ENCODE peak calls at places on chromosomes 16 and 17, in nine cellular contexts. One of them, this sample, is unnamed.

GRCh38 chr17:40364906-40365305 is 369 bp upstream of the GJD3 start:
- DNase-seq in aorta: no peak
- DNase-seq in fibroblast of lung: no peak
- DNase-seq in HS-27A: no peak
- DNase-seq in Peyer's patch: no peak
- DNase-seq in NCI-H1417: no peak
- DNase-seq in activated CD4-positive, alpha-beta T cell treated with anti-CD3 and anti-CD28 coated beads, Interleukin-2, amount 50 U/mL, for 48 hours: no peak
- DNase-seq in midbrain: no peak
- DNase-seq in HAP-1: no peak
- DNase-seq in this sample: no peak

GRCh38 chr17:38844261-38844757 is 9.2 kb downstream of the RPL23 start:
- DNase-seq in HS-27A: no peak
- DNase-seq in fibroblast of lung: peak
- DNase-seq in activated CD4-positive, alpha-beta T cell treated with anti-CD3 and anti-CD28 coated beads, Interleukin-2, amount 50 U/mL, for 48 hours: no peak
- DNase-seq in midbrain: no peak
- DNase-seq in Peyer's patch: no peak
- DNase-seq in aorta: no peak
- DNase-seq in NCI-H1417: peak
- DNase-seq in HAP-1: no peak
- DNase-seq in this sample: peak

GRCh38 chr16:57998484-57998883 is 2.0 kb downstream of the ZNF319 start:
- DNase-seq in HAP-1: no peak
- DNase-seq in NCI-H1417: no peak
- DNase-seq in fibroblast of lung: peak
- DNase-seq in activated CD4-positive, alpha-beta T cell treated with anti-CD3 and anti-CD28 coated beads, Interleukin-2, amount 50 U/mL, for 48 hours: peak
- DNase-seq in midbrain: no peak
- DNase-seq in HS-27A: no peak
- DNase-seq in Peyer's patch: peak
- DNase-seq in aorta: no peak
- DNase-seq in this sample: no peak

GRCh38 chr17:1379930-1380313 is 20.1 kb downstream of the YWHAE start:
- DNase-seq in fibroblast of lung: no peak
- DNase-seq in activated CD4-positive, alpha-beta T cell treated with anti-CD3 and anti-CD28 coated beads, Interleukin-2, amount 50 U/mL, for 48 hours: peak
- DNase-seq in NCI-H1417: no peak
- DNase-seq in HS-27A: no peak
- DNase-seq in aorta: no peak
- DNase-seq in HAP-1: no peak
- DNase-seq in Peyer's patch: no peak
- DNase-seq in midbrain: no peak
- DNase-seq in this sample: no peak

GRCh38 chr17:42097691-42098661 is at the start of gene ZNF385C:
- DNase-seq in HS-27A: no peak
- DNase-seq in midbrain: no peak
- DNase-seq in aorta: no peak
- DNase-seq in fibroblast of lung: no peak
- DNase-seq in NCI-H1417: peak
- DNase-seq in activated CD4-positive, alpha-beta T cell treated with anti-CD3 and anti-CD28 coated beads, Interleukin-2, amount 50 U/mL, for 48 hours: peak
- DNase-seq in Peyer's patch: no peak
- DNase-seq in HAP-1: peak
- DNase-seq in this sample: peak

GRCh38 chr16:81416749-81417148 is 27.9 kb upstream of the CMIP start:
- DNase-seq in activated CD4-positive, alpha-beta T cell treated with anti-CD3 and anti-CD28 coated beads, Interleukin-2, amount 50 U/mL, for 48 hours: no peak
- DNase-seq in fibroblast of lung: no peak
- DNase-seq in midbrain: no peak
- DNase-seq in Peyer's patch: no peak
- DNase-seq in aorta: no peak
- DNase-seq in HS-27A: no peak
- DNase-seq in NCI-H1417: no peak
- DNase-seq in HAP-1: no peak
- DNase-seq in this sample: no peak

GRCh38 chr17:40671282-40671681 is 6.3 kb upstream of the KRT222 start:
- DNase-seq in midbrain: no peak
- DNase-seq in HS-27A: no peak
- DNase-seq in activated CD4-positive, alpha-beta T cell treated with anti-CD3 and anti-CD28 coated beads, Interleukin-2, amount 50 U/mL, for 48 hours: no peak
- DNase-seq in HAP-1: peak
- DNase-seq in Peyer's patch: no peak
- DNase-seq in aorta: no peak
- DNase-seq in fibroblast of lung: no peak
- DNase-seq in NCI-H1417: no peak
- DNase-seq in this sample: no peak

GRCh38 chr16:10332301-10332700 is 53.6 kb upstream of the ATF7IP2 start:
- DNase-seq in midbrain: no peak
- DNase-seq in HS-27A: no peak
- DNase-seq in aorta: no peak
- DNase-seq in fibroblast of lung: peak
- DNase-seq in HAP-1: no peak
- DNase-seq in Peyer's patch: no peak
- DNase-seq in NCI-H1417: no peak
- DNase-seq in activated CD4-positive, alpha-beta T cell treated with anti-CD3 and anti-CD28 coated beads, Interleukin-2, amount 50 U/mL, for 48 hours: no peak
- DNase-seq in this sample: peak

GRCh38 chr16:76879420-76879819 is 311.6 kb upstream of the MON1B start:
- DNase-seq in midbrain: no peak
- DNase-seq in fibroblast of lung: no peak
- DNase-seq in HS-27A: no peak
- DNase-seq in Peyer's patch: no peak
- DNase-seq in HAP-1: no peak
- DNase-seq in NCI-H1417: no peak
- DNase-seq in aorta: no peak
- DNase-seq in activated CD4-positive, alpha-beta T cell treated with anti-CD3 and anti-CD28 coated beads, Interleukin-2, amount 50 U/mL, for 48 hours: no peak
- DNase-seq in this sample: no peak

GRCh38 chr17:50346313-50347086 is 574 bp downstream of the XYLT2 start:
- DNase-seq in activated CD4-positive, alpha-beta T cell treated with anti-CD3 and anti-CD28 coated beads, Interleukin-2, amount 50 U/mL, for 48 hours: peak
- DNase-seq in midbrain: peak
- DNase-seq in HAP-1: peak
- DNase-seq in Peyer's patch: peak
- DNase-seq in aorta: peak
- DNase-seq in fibroblast of lung: no peak
- DNase-seq in HS-27A: no peak
- DNase-seq in NCI-H1417: peak
- DNase-seq in this sample: peak

GRCh38 chr17:45715787-45716186 is 68.3 kb upstream of the CRHR1 start:
- DNase-seq in Peyer's patch: no peak
- DNase-seq in midbrain: no peak
- DNase-seq in fibroblast of lung: no peak
- DNase-seq in activated CD4-positive, alpha-beta T cell treated with anti-CD3 and anti-CD28 coated beads, Interleukin-2, amount 50 U/mL, for 48 hours: no peak
- DNase-seq in aorta: no peak
- DNase-seq in NCI-H1417: no peak
- DNase-seq in HAP-1: no peak
- DNase-seq in HS-27A: no peak
- DNase-seq in this sample: no peak

This sample was measured in GM23338.